ENCODE peak calls at places on chromosomes 2 and 18, in four cellular contexts. One of them, this sample, is unnamed.

GRCh38 chr2:111667001-111667400 is 217.0 kb downstream of the ANAPC1 start:
- DNase-seq in transverse colon: no peak
- DNase-seq in CD4-positive, alpha-beta memory T cell: no peak
- DNase-seq in A549: no peak
- DNase-seq in this sample: no peak

GRCh38 chr2:111698743-111699554 is 185.0 kb downstream of the ANAPC1 start:
- DNase-seq in transverse colon: peak
- DNase-seq in A549: peak
- DNase-seq in CD4-positive, alpha-beta memory T cell: peak
- DNase-seq in this sample: peak

GRCh38 chr2:20603791-20604190 is 47.1 kb downstream of the HS1BP3 start:
- DNase-seq in transverse colon: peak
- DNase-seq in A549: no peak
- DNase-seq in CD4-positive, alpha-beta memory T cell: no peak
- DNase-seq in this sample: no peak

GRCh38 chr2:238997137-238997390 is 149.2 kb downstream of the TWIST2 start:
- DNase-seq in CD4-positive, alpha-beta memory T cell: no peak
- DNase-seq in transverse colon: no peak
- DNase-seq in A549: no peak
- DNase-seq in this sample: no peak

GRCh38 chr2:15155959-15156574 is 405.1 kb downstream of the NBAS start:
- DNase-seq in A549: no peak
- DNase-seq in CD4-positive, alpha-beta memory T cell: no peak
- DNase-seq in transverse colon: no peak
- DNase-seq in this sample: peak

GRCh38 chr2:190488516-190489220 is 45.9 kb downstream of the NEMP2 start:
- DNase-seq in CD4-positive, alpha-beta memory T cell: no peak
- DNase-seq in transverse colon: no peak
- DNase-seq in A549: no peak
- DNase-seq in this sample: no peak

GRCh38 chr18:43060020-43060419 is 55.5 kb downstream of the RIT2 start:
- DNase-seq in transverse colon: no peak
- DNase-seq in CD4-positive, alpha-beta memory T cell: no peak
- DNase-seq in A549: no peak
- DNase-seq in this sample: no peak

GRCh38 chr2:238897122-238897880 is 49.4 kb downstream of the TWIST2 start:
- DNase-seq in CD4-positive, alpha-beta memory T cell: no peak
- DNase-seq in transverse colon: no peak
- DNase-seq in A549: no peak
- DNase-seq in this sample: no peak

GRCh38 chr2:40240067-40240466 is 211.8 kb downstream of the SLC8A1 start:
- DNase-seq in A549: no peak
- DNase-seq in transverse colon: peak
- DNase-seq in CD4-positive, alpha-beta memory T cell: no peak
- DNase-seq in this sample: no peak

GRCh38 chr2:174012347-174013309 is 47.5 kb upstream of the SP3 start:
- DNase-seq in A549: no peak
- DNase-seq in CD4-positive, alpha-beta memory T cell: peak
- DNase-seq in transverse colon: peak
- DNase-seq in this sample: peak

GRCh38 chr2:82169379-82169778 is 1864.8 kb upstream of the LRRTM1 start:
- DNase-seq in transverse colon: no peak
- DNase-seq in A549: no peak
- DNase-seq in CD4-positive, alpha-beta memory T cell: no peak
- DNase-seq in this sample: no peak

GRCh38 chr2:200797242-200797770 is 14.4 kb upstream of the BZW1 start:
- DNase-seq in CD4-positive, alpha-beta memory T cell: no peak
- DNase-seq in transverse colon: no peak
- DNase-seq in A549: no peak
- DNase-seq in this sample: no peak

GRCh38 chr2:182767578-182767977 is 51.5 kb downstream of the DNAJC10 start:
- DNase-seq in A549: peak
- DNase-seq in transverse colon: no peak
- DNase-seq in CD4-positive, alpha-beta memory T cell: no peak
- DNase-seq in this sample: no peak

GRCh38 chr18:45006934-45007333 is 326.2 kb downstream of the SETBP1 start:
- DNase-seq in transverse colon: no peak
- DNase-seq in CD4-positive, alpha-beta memory T cell: no peak
- DNase-seq in A549: no peak
- DNase-seq in this sample: no peak

GRCh38 chr2:241363316-241363879 is 7.3 kb downstream of the FARP2 start:
- DNase-seq in transverse colon: peak
- DNase-seq in CD4-positive, alpha-beta memory T cell: no peak
- DNase-seq in A549: no peak
- DNase-seq in this sample: no peak

GRCh38 chr18:7904529-7904928 is 337.4 kb downstream of the PTPRM start:
- DNase-seq in CD4-positive, alpha-beta memory T cell: no peak
- DNase-seq in transverse colon: no peak
- DNase-seq in A549: peak
- DNase-seq in this sample: no peak

GRCh38 chr2:18465979-18466378 is 94.5 kb downstream of the RDH14 start:
- DNase-seq in CD4-positive, alpha-beta memory T cell: no peak
- DNase-seq in transverse colon: no peak
- DNase-seq in A549: no peak
- DNase-seq in this sample: no peak

GRCh38 chr2:17756629-17757028 is 2.7 kb downstream of the GEN1 start:
- DNase-seq in A549: no peak
- DNase-seq in CD4-positive, alpha-beta memory T cell: no peak
- DNase-seq in transverse colon: no peak
- DNase-seq in this sample: no peak

GRCh38 chr2:156430236-156430977 is 5.8 kb upstream of the GPD2 start:
- DNase-seq in A549: peak
- DNase-seq in transverse colon: no peak
- DNase-seq in CD4-positive, alpha-beta memory T cell: no peak
- DNase-seq in this sample: no peak

GRCh38 chr2:64943387-64944150 is 45.6 kb upstream of the SLC1A4 start:
- DNase-seq in CD4-positive, alpha-beta memory T cell: no peak
- DNase-seq in A549: peak
- DNase-seq in transverse colon: no peak
- DNase-seq in this sample: no peak

DNA sequence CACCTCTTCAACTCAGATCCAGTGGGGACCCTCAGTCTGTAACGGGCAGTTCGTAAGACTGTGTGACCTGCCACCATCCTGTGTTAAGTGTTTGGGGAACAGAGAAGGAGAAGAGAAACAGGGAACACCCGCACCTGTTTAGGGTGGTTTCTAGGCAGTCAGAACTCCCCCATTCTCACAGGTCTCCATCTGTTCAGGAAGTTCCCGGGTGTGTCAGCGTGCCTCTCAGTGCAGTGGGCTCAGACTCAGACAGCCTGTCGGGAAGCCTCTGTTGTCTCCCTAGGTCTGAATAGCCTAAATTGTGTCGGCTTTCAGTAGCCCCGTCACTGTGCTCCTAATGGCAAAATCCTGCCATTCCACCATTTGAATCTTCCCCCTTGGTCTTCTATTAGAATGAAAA is 256.6 kb downstream of the LOXHD1 start:
- DNase-seq in A549: no peak
- DNase-seq in transverse colon: no peak
- DNase-seq in CD4-positive, alpha-beta memory T cell: no peak
- DNase-seq in this sample: no peak
- H3K27ac ChIP-seq in A549: no peak
- H3K27ac ChIP-seq in transverse colon: no peak
- H3K27ac ChIP-seq in CD4-positive, alpha-beta memory T cell: no peak
- H3K27ac ChIP-seq in this sample: no peak

DNA sequence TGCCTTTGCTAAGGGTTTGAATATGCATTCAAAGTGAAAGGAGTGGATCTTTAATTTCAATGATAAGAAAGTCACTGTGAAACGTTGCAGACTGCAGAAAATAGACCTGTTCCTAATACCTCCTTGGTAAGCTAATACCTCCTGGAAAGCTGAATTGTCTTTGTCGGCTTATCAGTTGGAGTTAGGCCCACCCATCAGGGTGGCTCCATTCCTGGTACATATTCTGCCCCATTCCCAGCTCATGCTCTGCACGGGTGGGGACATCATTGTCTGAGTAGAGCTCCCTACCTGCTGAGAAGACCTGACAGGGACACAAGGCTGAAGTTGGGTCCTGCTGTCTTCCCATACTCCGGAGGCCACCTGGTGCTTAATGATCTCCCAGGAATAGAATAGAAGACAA is 203.3 kb downstream of the EN1 start:
- DNase-seq in transverse colon: no peak
- DNase-seq in CD4-positive, alpha-beta memory T cell: no peak
- DNase-seq in A549: no peak
- DNase-seq in this sample: no peak
- H3K4me3 ChIP-seq in transverse colon: no peak
- H3K4me3 ChIP-seq in CD4-positive, alpha-beta memory T cell: no peak
- H3K4me3 ChIP-seq in A549: no peak
- H3K4me3 ChIP-seq in this sample: no peak

GRCh38 chr2:144438722-144439508 is 81.0 kb downstream of the ZEB2 start:
- DNase-seq in transverse colon: no peak
- DNase-seq in A549: no peak
- DNase-seq in CD4-positive, alpha-beta memory T cell: no peak
- DNase-seq in this sample: no peak
- H3K27ac ChIP-seq in transverse colon: no peak
- H3K27ac ChIP-seq in A549: no peak
- H3K27ac ChIP-seq in CD4-positive, alpha-beta memory T cell: no peak
- H3K27ac ChIP-seq in this sample: no peak

DNA sequence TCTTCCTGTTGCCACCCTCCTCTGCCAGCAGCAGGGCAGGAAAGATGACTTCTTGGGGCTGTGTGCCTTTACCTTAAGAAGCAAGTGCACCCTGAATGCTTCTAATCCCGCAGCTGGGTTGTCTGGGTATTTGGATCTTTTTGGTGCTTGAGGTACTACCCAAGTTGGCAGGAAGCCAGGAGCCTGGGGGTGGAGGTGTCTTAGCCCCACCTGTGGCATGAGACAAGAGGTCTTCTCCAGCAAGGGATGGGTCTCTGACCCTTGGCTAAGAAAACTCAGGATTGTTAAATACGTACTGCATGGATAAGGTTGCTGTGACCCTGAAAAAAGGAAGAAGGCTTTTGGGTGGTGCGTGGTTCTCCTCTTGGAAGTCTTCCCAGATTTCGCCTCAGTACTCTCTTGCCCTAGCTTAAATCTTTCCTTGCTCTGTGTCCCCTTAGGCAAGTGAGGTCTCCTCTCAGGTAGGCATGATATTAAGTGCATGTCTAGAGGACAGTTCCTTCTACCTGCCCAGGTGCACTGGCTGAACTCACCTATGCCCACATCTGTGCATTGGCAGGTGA is 4.3 kb downstream of the HPCAL1 start:
- DNase-seq in A549: no peak
- DNase-seq in CD4-positive, alpha-beta memory T cell: no peak
- DNase-seq in transverse colon: no peak
- DNase-seq in this sample: no peak
- H3K4me3 ChIP-seq in A549: no peak
- H3K4me3 ChIP-seq in CD4-positive, alpha-beta memory T cell: no peak
- H3K4me3 ChIP-seq in transverse colon: no peak
- H3K4me3 ChIP-seq in this sample: no peak

GRCh38 chr2:203809991-203810510 is 57.5 kb upstream of the CTLA4 start:
- DNase-seq in transverse colon: no peak
- DNase-seq in CD4-positive, alpha-beta memory T cell: no peak
- DNase-seq in A549: no peak
- DNase-seq in this sample: no peak
- H3K27ac ChIP-seq in transverse colon: no peak
- H3K27ac ChIP-seq in CD4-positive, alpha-beta memory T cell: no peak
- H3K27ac ChIP-seq in A549: peak
- H3K27ac ChIP-seq in this sample: no peak

DNA sequence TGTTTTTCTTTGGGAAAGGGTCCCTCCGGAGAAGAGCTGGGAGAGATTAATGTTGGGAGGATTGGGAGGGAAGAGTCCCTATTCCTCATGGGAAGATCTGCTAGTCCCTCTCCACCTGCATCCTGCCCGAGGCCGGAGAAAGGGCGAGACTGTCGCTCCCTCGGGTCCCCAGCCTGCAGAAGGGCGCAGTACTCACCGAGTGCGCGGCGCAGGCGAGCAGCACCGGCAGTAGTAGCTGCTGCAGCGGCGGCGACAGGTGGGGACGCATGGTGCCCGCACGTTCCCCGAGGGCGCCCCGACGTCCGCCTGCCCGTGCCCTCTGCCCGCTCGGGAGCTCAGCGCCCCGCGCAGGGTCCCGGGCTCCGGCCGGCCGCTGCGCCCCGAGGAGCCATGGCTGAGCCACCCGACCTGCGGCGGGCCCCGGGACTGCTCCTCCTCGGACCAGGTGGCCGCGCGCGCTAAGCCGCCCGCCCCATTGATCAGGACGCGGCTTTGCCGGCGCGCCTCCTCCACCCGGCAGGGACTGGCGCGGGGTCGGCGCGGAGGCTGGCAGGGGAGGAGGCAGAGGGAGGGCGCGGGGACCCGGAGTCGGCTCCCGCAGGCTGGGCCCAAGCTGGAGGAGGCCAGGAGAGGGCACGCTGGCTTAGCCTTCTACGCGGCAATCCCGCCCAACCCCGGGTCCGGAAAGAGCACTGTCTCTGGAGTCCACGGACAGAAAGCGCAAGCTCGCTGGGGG is at the start of gene SCTR:
- DNase-seq in A549: peak
- DNase-seq in CD4-positive, alpha-beta memory T cell: no peak
- DNase-seq in transverse colon: no peak
- DNase-seq in this sample: no peak
- H3K4me3 ChIP-seq in A549: peak
- H3K4me3 ChIP-seq in CD4-positive, alpha-beta memory T cell: no peak
- H3K4me3 ChIP-seq in transverse colon: no peak
- H3K4me3 ChIP-seq in this sample: no peak

GRCh38 chr2:138922973-138923563 is 142.9 kb upstream of the NXPH2 start:
- DNase-seq in CD4-positive, alpha-beta memory T cell: no peak
- DNase-seq in A549: peak
- DNase-seq in transverse colon: no peak
- DNase-seq in this sample: no peak

DNA sequence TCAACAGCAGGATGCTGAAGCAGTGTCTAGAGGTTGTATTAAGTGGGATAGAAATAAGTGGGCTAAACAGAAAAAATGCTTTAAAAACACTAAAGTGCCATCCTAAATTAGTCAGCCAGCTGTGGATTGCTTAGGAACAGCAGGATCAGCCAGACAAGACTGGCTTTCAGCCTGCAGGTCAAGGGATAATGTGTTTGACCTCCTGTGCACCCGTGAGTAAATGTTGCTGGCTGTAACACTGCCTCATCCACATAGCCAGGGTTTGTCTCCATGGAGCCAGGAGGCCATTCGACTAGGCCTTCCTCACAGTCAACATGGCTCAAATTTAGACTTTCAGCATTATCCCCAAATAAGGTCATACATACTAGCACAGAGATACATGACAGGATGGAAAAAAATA is 139.1 kb upstream of the NXPH2 start:
- DNase-seq in transverse colon: no peak
- DNase-seq in A549: no peak
- DNase-seq in CD4-positive, alpha-beta memory T cell: no peak
- DNase-seq in this sample: no peak
- H3K27ac ChIP-seq in transverse colon: no peak
- H3K27ac ChIP-seq in A549: no peak
- H3K27ac ChIP-seq in CD4-positive, alpha-beta memory T cell: no peak
- H3K27ac ChIP-seq in this sample: no peak

This sample was measured in CD8-positive, alpha-beta memory T cell.